ENCODE peak calls at places on chromosome 6, in ten cellular contexts. R, Y, M, Z, D, H, L, N, U and T are unnamed samples.

GRCh38 chr6:39051399-39052122 is 3.0 kb downstream of the GLP1R start:
- DNase-seq in R (no peak), L (no peak), D (no peak), N (no peak), H (no peak), U (no peak), Z (no peak), Y (no peak), M (no peak), T (no peak)

GRCh38 chr6:28589234-28589951 is 63.7 kb downstream of the GPX5 start:
- DNase-seq in R (no peak), Z (no peak), M (peak), D (peak), U (peak), Y (no peak), H (peak), L (peak), N (no peak), T (peak)

GRCh38 chr6:32462609-32463008 is 22.9 kb downstream of the HLA-DRA start:
- DNase-seq in U (no peak), N (no peak), L (no peak), R (no peak), M (peak), D (no peak), Z (no peak), H (peak), Y (no peak), T (no peak)

GRCh38 chr6:111096246-111096645 is 8.9 kb downstream of the SLC16A10 start:
- DNase-seq in D (peak), U (peak), N (no peak), M (no peak), H (no peak), Y (peak), L (no peak), Z (no peak), R (no peak), T (peak)

GRCh38 chr6:149360536-149360935 is 39.5 kb upstream of the SUMO4 start:
- DNase-seq in Y (no peak), N (no peak), R (no peak), Z (no peak), L (no peak), H (no peak), D (no peak), M (no peak), U (no peak), T (no peak)

GRCh38 chr6:104682722-104683643 is 176.7 kb downstream of the HACE1 start:
- DNase-seq in H (peak), L (peak), M (peak), N (no peak), U (peak), Y (no peak), R (peak), D (peak), Z (peak), T (peak)

GRCh38 chr6:3838992-3839867 is 9.9 kb upstream of the FAM50B start:
- DNase-seq in Z (no peak), M (no peak), U (no peak), D (no peak), N (no peak), H (no peak), R (no peak), Y (no peak), L (no peak), T (no peak)

GRCh38 chr6:117992856-117993255 is 85.8 kb downstream of the SLC35F1 start:
- DNase-seq in U (peak), M (no peak), N (peak), Y (peak), L (no peak), R (no peak), H (no peak), D (no peak), Z (no peak), T (peak)

GRCh38 chr6:110482774-110483400 is 6.5 kb upstream of the SLC22A16 start:
- DNase-seq in N (no peak), U (no peak), R (no peak), M (no peak), L (no peak), Y (no peak), D (no peak), Z (no peak), H (no peak), T (no peak)

GRCh38 chr6:43454290-43455033 is 886 bp downstream of the DLK2 start:
- DNase-seq in Y (peak), U (peak), R (peak), M (peak), N (peak), Z (peak), H (peak), D (peak), L (peak), T (peak)

GRCh38 chr6:10478187-10479040 is 42.7 kb upstream of the GCNT2 start:
- DNase-seq in U (peak), N (no peak), M (peak), Y (no peak), Z (no peak), H (no peak), R (no peak), D (peak), L (peak), T (peak)

GRCh38 chr6:111482236-111482958 is 621 bp downstream of the REV3L start:
- DNase-seq in U (peak), Y (no peak), R (peak), M (peak), N (peak), D (no peak), Z (peak), H (peak), L (peak), T (peak)

GRCh38 chr6:152378154-152378553 is 259.0 kb downstream of the SYNE1 start:
- DNase-seq in N (no peak), H (no peak), Z (no peak), L (no peak), M (no peak), R (no peak), D (no peak), Y (no peak), U (no peak), T (no peak)

GRCh38 chr6:88919032-88919431 is 44.4 kb downstream of the RNGTT start:
- DNase-seq in H (no peak), U (peak), Z (no peak), D (no peak), Y (no peak), L (peak), N (no peak), R (no peak), M (no peak), T (no peak)

GRCh38 chr6:159169193-159169555 is at the start of gene FNDC1:
- DNase-seq in U (no peak), M (peak), L (peak), Y (no peak), R (no peak), Z (no peak), N (no peak), D (no peak), H (peak), T (peak)

GRCh38 chr6:35500782-35501181 is 3.9 kb upstream of the TEAD3 start:
- DNase-seq in L (no peak), U (peak), D (no peak), Z (no peak), R (no peak), H (no peak), N (no peak), M (no peak), Y (no peak), T (no peak)

GRCh38 chr6:47163536-47163935 is 121.4 kb upstream of the ADGRF1 start:
- DNase-seq in N (no peak), Y (no peak), H (no peak), Z (no peak), R (no peak), M (no peak), L (no peak), U (no peak), D (no peak), T (no peak)

GRCh38 chr6:131877999-131878789 is 70.4 kb downstream of the ENPP1 start:
- DNase-seq in L (no peak), U (no peak), M (no peak), H (no peak), R (no peak), Y (no peak), Z (no peak), D (no peak), N (no peak), T (no peak)

GRCh38 chr6:29755295-29755871 is 32.1 kb downstream of the HLA-F start:
- DNase-seq in M (no peak), U (no peak), H (no peak), Z (no peak), D (no peak), N (no peak), Y (no peak), L (no peak), R (no peak), T (no peak)

GRCh38 chr6:136113736-136114173 is 136.4 kb downstream of the MTFR2 start:
- DNase-seq in M (no peak), R (no peak), Y (peak), D (peak), N (no peak), U (no peak), L (no peak), Z (peak), H (no peak), T (peak)

GRCh38 chr6:133837801-133838349 is 51.0 kb upstream of the TCF21 start:
- DNase-seq in M (peak), H (peak), Y (peak), L (peak), U (peak), R (peak), D (no peak), N (no peak), Z (no peak), T (peak)

GRCh38 chr6:137102851-137103492 is 58.2 kb upstream of the IL20RA start:
- DNase-seq in U (no peak), N (no peak), M (peak), H (no peak), Y (no peak), D (no peak), Z (no peak), L (peak), R (no peak), T (no peak)

GRCh38 chr6:455006-455585 is 63.5 kb downstream of the IRF4 start:
- DNase-seq in H (no peak), D (no peak), R (no peak), Y (no peak), L (no peak), M (no peak), U (no peak), Z (no peak), N (no peak), T (no peak)

GRCh38 chr6:9484091-9484490 is 930.8 kb downstream of the TFAP2A start:
- DNase-seq in L (no peak), N (no peak), D (no peak), U (no peak), Y (no peak), Z (no peak), H (no peak), M (no peak), R (no peak), T (no peak)

GRCh38 chr6:134216304-134217029 is 101.4 kb downstream of the SGK1 start:
- DNase-seq in H (no peak), R (no peak), L (no peak), Y (no peak), M (no peak), U (no peak), N (no peak), Z (no peak), D (no peak), T (no peak)

GRCh38 chr6:125170376-125170775 is 16.8 kb downstream of the TPD52L1 start:
- DNase-seq in M (no peak), Z (no peak), R (no peak), H (no peak), N (no peak), D (no peak), L (no peak), Y (no peak), U (no peak), T (no peak)

GRCh38 chr6:56671651-56672461 is 29.2 kb upstream of the DST start:
- DNase-seq in M (no peak), Z (no peak), U (peak), D (no peak), N (peak), R (no peak), H (no peak), Y (no peak), L (no peak), T (no peak)

GRCh38 chr6:157219201-157220200 is 103.8 kb downstream of the TMEM242 start:
- DNase-seq in M (no peak), H (no peak), R (no peak), N (no peak), U (no peak), L (peak), D (no peak), Z (no peak), Y (no peak), T (no peak)

GRCh38 chr6:158028876-158029275 is 47.2 kb downstream of the SYNJ2 start:
- DNase-seq in R (no peak), D (no peak), Z (no peak), L (no peak), U (no peak), N (no peak), M (no peak), Y (no peak), H (no peak), T (no peak)

GRCh38 chr6:119267506-119267905 is 82.1 kb downstream of the MAN1A1 start:
- DNase-seq in Y (no peak), U (no peak), N (no peak), Z (no peak), M (no peak), L (no peak), H (no peak), R (no peak), D (no peak), T (no peak)